ENCODE peak calls at places on chromosomes 5 and 9, in four cellular contexts. Y, G, Q and A are unnamed samples.

GRCh38 chr5:121805931-121806330 is 45.8 kb upstream of the FTMT start:
- DNase-seq in G (no peak), Y (peak; percentile 64), Q (no peak), A (no peak)

GRCh38 chr5:33582417-33582816 is 141.7 kb downstream of the TARS1 start:
- DNase-seq in Q (no peak), G (no peak), Y (no peak), A (no peak)

GRCh38 chr5:69503144-69503488 is 10.5 kb downstream of the OCLN start:
- DNase-seq in G (no peak), Y (no peak), Q (no peak), A (no peak)

GRCh38 chr5:73968729-73969128 is 342.7 kb downstream of the ARHGEF28 start:
- DNase-seq in Y (peak; percentile 85), Q (no peak), G (no peak), A (no peak)

GRCh38 chr9:131667576-131667975 is 72.3 kb downstream of the RAPGEF1 start:
- DNase-seq in Y (peak; percentile 40), G (no peak), Q (peak; percentile 45), A (no peak)

GRCh38 chr5:15612915-15613635 is 113.1 kb downstream of the FBXL7 start:
- DNase-seq in Q (no peak), Y (no peak), G (no peak), A (no peak)

GRCh38 chr5:114249838-114250237 is 112.0 kb upstream of the KCNN2 start:
- DNase-seq in Y (peak; percentile 69), Q (no peak), G (peak; percentile 14), A (no peak)

GRCh38 chr5:127290019-127290945 is at the start of gene MEGF10:
- DNase-seq in Y (peak; percentile 43), G (peak; percentile 33), Q (peak; percentile 65), A (no peak)

GRCh38 chr9:125549465-125550215 is 157.4 kb downstream of the MAPKAP1 start:
- DNase-seq in Q (no peak), Y (peak; percentile 71), G (peak; percentile 35), A (peak; percentile 66)

GRCh38 chr9:72383978-72384709 is 19.1 kb upstream of the ZFAND5 start:
- DNase-seq in Q (peak; percentile 94), G (no peak), Y (peak; percentile 98), A (no peak)

GRCh38 chr9:131608469-131609115 is 63.3 kb downstream of the PRRT1B start:
- DNase-seq in G (peak; percentile 85), Y (peak; percentile 93), Q (peak; percentile 88), A (peak; percentile 91)

GRCh38 chr9:138083873-138084272 is 206.3 kb downstream of the CACNA1B start:
- DNase-seq in Y (no peak), Q (no peak), G (no peak), A (peak; percentile 13)

GRCh38 chr9:70403166-70403565 is 11.3 kb downstream of the KLF9 start:
- DNase-seq in G (peak; percentile 26), Q (no peak), Y (peak; percentile 26), A (no peak)
- H3K4me3 ChIP-seq in G (no peak overlapping the region), Q (no peak overlapping the region), Y (no peak overlapping the region), A (peak overlapping the region; percentile 27)

GRCh38 chr5:1881731-1882336 is 891 bp downstream of the IRX4 start:
- DNase-seq in Y (no peak), Q (no peak), G (no peak), A (no peak)
- H3K4me3 ChIP-seq in Y (no peak overlapping the region), Q (no peak overlapping the region), G (no peak overlapping the region), A (no peak overlapping the region)

GRCh38 chr5:179454354-179454753 is 96.0 kb upstream of the RUFY1 start:
- DNase-seq in Y (no peak), G (no peak), Q (no peak), A (no peak)

GRCh38 chr5:179451813-179452196 is 98.5 kb upstream of the RUFY1 start:
- DNase-seq in Q (no peak), G (no peak), Y (no peak), A (peak; percentile 48)

GRCh38 chr5:179452356-179453230 is 97.8 kb upstream of the RUFY1 start:
- DNase-seq in Q (no peak), Y (no peak), G (no peak), A (peak; percentile 44)

GRCh38 chr5:179455320-179455719 is 95.0 kb upstream of the RUFY1 start:
- DNase-seq in Y (no peak), G (no peak), Q (no peak), A (no peak)

GRCh38 chr5:179453616-179454015 is 96.7 kb upstream of the RUFY1 start:
- DNase-seq in G (no peak), Y (no peak), Q (no peak), A (no peak)
- H3K4me3 ChIP-seq in G (no peak overlapping the region), Y (no peak overlapping the region), Q (no peak overlapping the region), A (no peak overlapping the region)

GRCh38 chr5:101505891-101506570 is 602.9 kb upstream of the ST8SIA4 start:
- DNase-seq in Q (no peak), Y (no peak), G (no peak), A (no peak)
- H3K4me3 ChIP-seq in Q (no peak overlapping the region), Y (no peak overlapping the region), G (no peak overlapping the region), A (no peak overlapping the region)

GRCh38 chr5:172110921-172111873 is 76.8 kb downstream of the STK10 start:
- DNase-seq in G (peak; percentile 21), Y (peak; percentile 60), Q (peak; percentile 85), A (no peak)

GRCh38 chr5:172109749-172110148 is 78.3 kb downstream of the STK10 start:
- DNase-seq in Y (no peak), G (no peak), Q (no peak), A (no peak)

GRCh38 chr5:172107606-172108005 is 80.4 kb downstream of the STK10 start:
- DNase-seq in Y (peak; percentile 95), G (no peak), Q (peak; percentile 79), A (no peak)

GRCh38 chr5:172113036-172113435 is 75.0 kb downstream of the STK10 start:
- DNase-seq in Q (no peak), G (no peak), Y (peak; percentile 73), A (no peak)

DNA sequence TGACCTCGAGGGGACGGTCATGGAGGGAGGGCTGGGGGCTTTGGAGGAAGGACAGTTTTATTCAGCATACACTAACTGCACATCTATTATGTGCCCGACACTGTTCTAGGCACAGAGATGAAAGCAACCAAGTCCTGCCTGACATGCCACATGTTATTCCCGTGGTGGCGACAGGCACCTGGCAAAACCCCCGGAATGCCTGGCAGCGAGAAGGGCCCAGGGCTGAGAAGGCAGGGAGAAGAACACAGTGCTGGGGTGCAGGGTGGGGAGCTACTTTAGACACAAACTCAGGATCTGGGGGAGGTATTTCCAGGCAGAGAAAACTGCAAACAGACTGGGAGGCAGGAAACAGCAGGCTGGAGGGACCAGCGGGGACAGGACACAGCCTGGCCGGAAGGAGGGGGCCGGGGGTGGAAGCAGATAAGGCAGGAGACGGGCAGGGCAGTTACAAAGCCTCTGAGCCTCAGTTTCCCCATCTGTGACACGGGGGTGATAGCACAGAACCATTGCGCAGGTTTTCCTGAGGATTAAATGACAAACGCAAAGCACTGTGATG is 77.7 kb downstream of the STK10 start:
- DNase-seq in Q (no peak), Y (no peak), G (no peak), A (no peak)
- H3K4me3 ChIP-seq in Q (no peak overlapping the region), Y (no peak overlapping the region), G (no peak overlapping the region), A (no peak overlapping the region)